ENCODE peak calls at places on chromosomes 4 and X, in five cellular contexts. One of them, this sample, is unnamed. For H3K4me1, the result is how much of the 10 kb centered on the place peaks cover.

GRCh38 chr4:43133566-43133965 is 241.1 kb downstream of the GRXCR1 start:
- DNase-seq in heart left ventricle: no peak
- DNase-seq in tibial nerve: no peak
- DNase-seq in left lung: no peak
- DNase-seq in stomach: no peak
- DNase-seq in this sample: no peak

GRCh38 chrX:66191563-66191962 is 27.5 kb downstream of the HEPH start:
- DNase-seq in heart left ventricle: no peak
- DNase-seq in tibial nerve: no peak
- DNase-seq in left lung: no peak
- DNase-seq in stomach: no peak
- DNase-seq in this sample: no peak

GRCh38 chr4:67020079-67020807 is 525.1 kb downstream of the CENPC start:
- DNase-seq in heart left ventricle: no peak
- DNase-seq in tibial nerve: no peak
- DNase-seq in left lung: no peak
- DNase-seq in stomach: no peak
- DNase-seq in this sample: no peak

GRCh38 chrX:109733658-109734022 is 583 bp upstream of the ACSL4 start:
- DNase-seq in heart left ventricle: no peak
- DNase-seq in tibial nerve: no peak
- DNase-seq in left lung: no peak
- DNase-seq in stomach: no peak
- DNase-seq in this sample: no peak

GRCh38 chrX:13123857-13124345 is 79.5 kb upstream of the FAM9C start:
- DNase-seq in heart left ventricle: no peak
- DNase-seq in tibial nerve: no peak
- DNase-seq in left lung: no peak
- DNase-seq in stomach: no peak
- DNase-seq in this sample: no peak

GRCh38 chr4:138275946-138276621 is 33.9 kb upstream of the SLC7A11 start:
- DNase-seq in heart left ventricle: no peak
- DNase-seq in tibial nerve: no peak
- DNase-seq in left lung: no peak
- DNase-seq in stomach: no peak
- DNase-seq in this sample: no peak

GRCh38 chrX:106510713-106511411 is 100.9 kb upstream of the RADX start:
- DNase-seq in heart left ventricle: no peak
- DNase-seq in tibial nerve: no peak
- DNase-seq in left lung: no peak
- DNase-seq in stomach: no peak
- DNase-seq in this sample: no peak

GRCh38 chr4:100295792-100296191 is 105.5 kb upstream of the DDIT4L start:
- DNase-seq in heart left ventricle: no peak
- DNase-seq in tibial nerve: no peak
- DNase-seq in left lung: no peak
- DNase-seq in stomach: no peak
- DNase-seq in this sample: no peak

GRCh38 chr4:112552668-112553067 is 36.7 kb upstream of the NEUROG2 start:
- DNase-seq in heart left ventricle: no peak
- DNase-seq in tibial nerve: no peak
- DNase-seq in left lung: no peak
- DNase-seq in stomach: no peak
- DNase-seq in this sample: no peak

GRCh38 chr4:140937866-140938265 is 181.7 kb upstream of the TBC1D9 start:
- DNase-seq in heart left ventricle: no peak
- DNase-seq in tibial nerve: no peak
- DNase-seq in left lung: no peak
- DNase-seq in stomach: no peak
- DNase-seq in this sample: no peak

GRCh38 chrX:120380699-120381098 is 18.8 kb downstream of the ATP1B4 start:
- DNase-seq in heart left ventricle: no peak
- DNase-seq in tibial nerve: no peak
- DNase-seq in left lung: no peak
- DNase-seq in stomach: no peak
- DNase-seq in this sample: no peak

GRCh38 chr4:141028024-141028529 is 105.2 kb downstream of the RNF150 start:
- DNase-seq in heart left ventricle: no peak
- DNase-seq in tibial nerve: no peak
- DNase-seq in left lung: no peak
- DNase-seq in stomach: no peak
- DNase-seq in this sample: no peak

GRCh38 chr4:3530663-3531254 is 1.5 kb downstream of the LRPAP1 start:
- DNase-seq in heart left ventricle: peak
- DNase-seq in tibial nerve: no peak
- DNase-seq in left lung: no peak
- DNase-seq in stomach: no peak
- DNase-seq in this sample: no peak

GRCh38 chr4:46922205-46922604 is 13.2 kb upstream of the COX7B2 start:
- DNase-seq in heart left ventricle: no peak
- DNase-seq in tibial nerve: no peak
- DNase-seq in left lung: no peak
- DNase-seq in stomach: no peak
- DNase-seq in this sample: no peak

GRCh38 chr4:88382621-88383020 is 4.0 kb downstream of the HERC6 start:
- DNase-seq in heart left ventricle: no peak
- DNase-seq in tibial nerve: no peak
- DNase-seq in left lung: no peak
- DNase-seq in stomach: no peak
- DNase-seq in this sample: no peak
- H3K4me3 ChIP-seq in heart left ventricle: no peak
- H3K4me3 ChIP-seq in tibial nerve: no peak
- H3K4me3 ChIP-seq in left lung: no peak
- H3K4me3 ChIP-seq in stomach: no peak
- H3K4me3 ChIP-seq in this sample: no peak

DNA sequence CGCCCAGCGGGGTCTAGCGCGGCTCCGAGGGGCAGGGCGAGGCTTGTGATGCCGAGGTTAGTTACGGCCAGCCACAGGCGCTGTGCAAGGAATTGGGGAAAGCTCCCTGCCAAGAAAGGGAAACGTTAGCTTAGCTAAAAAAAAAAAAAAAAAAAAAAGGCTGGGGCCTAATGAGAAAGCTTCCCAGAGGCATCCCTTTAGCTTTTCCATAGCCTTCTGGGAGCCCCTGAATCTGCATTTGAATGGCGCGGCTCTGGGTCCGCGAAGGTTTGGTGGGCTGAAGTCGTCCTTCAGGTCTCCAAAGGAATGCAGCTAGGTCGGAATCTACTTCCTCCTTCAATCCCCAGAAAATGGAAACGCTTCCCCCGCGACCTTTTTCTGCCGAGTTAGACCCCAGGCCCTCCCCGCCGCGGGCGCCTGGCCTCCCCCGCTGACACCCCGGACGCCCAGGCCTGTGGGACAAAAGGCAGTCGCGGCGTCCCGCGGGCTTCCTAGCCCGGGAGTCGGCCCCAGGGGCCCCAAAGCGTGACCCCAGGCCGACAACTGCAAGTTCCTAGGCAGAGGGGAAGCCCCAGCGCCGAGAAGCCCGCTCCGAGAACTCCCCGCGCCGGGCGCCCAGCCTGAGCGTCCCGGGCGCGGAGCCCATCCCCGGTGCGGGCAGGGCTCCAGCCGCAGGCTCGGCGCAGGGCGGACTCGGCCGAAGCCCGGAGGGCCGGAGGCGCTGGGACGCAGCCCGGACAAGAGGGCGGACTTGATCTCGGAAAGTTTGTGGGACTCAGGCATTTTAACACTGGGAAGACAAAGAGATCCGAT is 598 bp upstream of the FAT1 start:
- DNase-seq in heart left ventricle: peak
- DNase-seq in tibial nerve: no peak
- DNase-seq in left lung: peak
- DNase-seq in stomach: peak
- DNase-seq in this sample: peak
- H3K27ac ChIP-seq in heart left ventricle: peak
- H3K27ac ChIP-seq in tibial nerve: peak
- H3K27ac ChIP-seq in left lung: peak
- H3K27ac ChIP-seq in stomach: peak
- H3K27ac ChIP-seq in this sample: peak

DNA sequence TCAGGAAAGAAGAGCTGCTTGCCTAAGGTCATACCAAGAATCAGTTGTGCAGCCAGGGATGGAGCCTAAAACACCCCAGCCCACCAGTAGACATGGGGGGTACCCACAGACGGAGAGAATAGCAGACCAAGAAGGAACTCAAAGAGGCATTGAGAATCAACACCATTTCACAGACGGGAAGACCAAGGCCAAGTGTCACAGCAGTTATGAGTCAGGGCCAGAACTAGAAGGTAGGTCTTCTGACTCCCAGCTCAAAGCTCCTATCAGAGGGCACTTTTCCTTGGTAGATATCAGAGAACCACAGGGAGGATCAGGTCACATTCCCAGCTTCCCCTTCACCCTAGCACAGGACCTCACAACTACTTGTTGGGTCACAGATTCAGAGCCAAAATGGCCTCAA is 14.5 kb downstream of the OTUD5 start:
- DNase-seq in heart left ventricle: no peak
- DNase-seq in tibial nerve: no peak
- DNase-seq in left lung: no peak
- DNase-seq in stomach: no peak
- DNase-seq in this sample: no peak
- H3K4me1 ChIP-seq in heart left ventricle: under half
- H3K4me1 ChIP-seq in tibial nerve: under half
- H3K4me1 ChIP-seq in left lung: under half
- H3K4me1 ChIP-seq in stomach: half or more
- H3K4me1 ChIP-seq in this sample: under half

GRCh38 chrX:28585767-28586166 is 1.5 kb upstream of the IL1RAPL1 start:
- DNase-seq in heart left ventricle: no peak
- DNase-seq in tibial nerve: no peak
- DNase-seq in left lung: no peak
- DNase-seq in stomach: no peak
- DNase-seq in this sample: no peak
- H3K4me3 ChIP-seq in heart left ventricle: peak
- H3K4me3 ChIP-seq in tibial nerve: no peak
- H3K4me3 ChIP-seq in left lung: no peak
- H3K4me3 ChIP-seq in stomach: no peak
- H3K4me3 ChIP-seq in this sample: peak

GRCh38 chr4:189941005-189941450 is 356 bp downstream of the FRG1 start:
- DNase-seq in heart left ventricle: peak
- DNase-seq in tibial nerve: no peak
- DNase-seq in left lung: no peak
- DNase-seq in stomach: no peak
- DNase-seq in this sample: no peak
- H3K27ac ChIP-seq in heart left ventricle: peak
- H3K27ac ChIP-seq in tibial nerve: peak
- H3K27ac ChIP-seq in left lung: peak
- H3K27ac ChIP-seq in stomach: peak
- H3K27ac ChIP-seq in this sample: peak

DNA sequence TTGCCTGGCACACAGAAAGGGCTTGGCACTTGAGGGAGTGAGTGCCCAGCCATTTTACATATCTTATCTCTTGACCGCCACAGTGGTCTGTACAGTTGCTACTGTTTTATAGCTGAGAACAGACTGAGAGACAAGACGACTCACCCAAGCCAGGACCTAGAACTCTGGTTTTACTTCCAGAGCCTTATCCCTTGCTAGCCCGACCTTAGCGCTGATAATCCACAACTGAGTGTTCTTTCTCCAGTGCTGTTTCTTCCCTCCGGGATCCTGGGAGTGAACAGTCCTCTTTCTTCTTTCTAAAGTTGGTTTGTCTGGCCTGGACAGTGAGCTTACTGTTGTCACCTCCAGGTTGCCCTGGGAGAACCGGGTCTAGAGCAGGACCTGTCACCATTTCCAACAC is 52.5 kb upstream of the TADA2B start:
- DNase-seq in heart left ventricle: no peak
- DNase-seq in tibial nerve: no peak
- DNase-seq in left lung: no peak
- DNase-seq in stomach: no peak
- DNase-seq in this sample: no peak
- H3K4me1 ChIP-seq in heart left ventricle: under half
- H3K4me1 ChIP-seq in tibial nerve: under half
- H3K4me1 ChIP-seq in left lung: half or more
- H3K4me1 ChIP-seq in stomach: half or more
- H3K4me1 ChIP-seq in this sample: half or more

GRCh38 chr4:91233164-91233563 is 1070.6 kb upstream of the GRID2 start:
- DNase-seq in heart left ventricle: no peak
- DNase-seq in tibial nerve: no peak
- DNase-seq in left lung: no peak
- DNase-seq in stomach: no peak
- DNase-seq in this sample: no peak
- H3K4me3 ChIP-seq in heart left ventricle: no peak
- H3K4me3 ChIP-seq in tibial nerve: no peak
- H3K4me3 ChIP-seq in left lung: no peak
- H3K4me3 ChIP-seq in stomach: no peak
- H3K4me3 ChIP-seq in this sample: no peak

GRCh38 chrX:41087219-41087618 is 2.0 kb downstream of the USP9X start:
- DNase-seq in heart left ventricle: no peak
- DNase-seq in tibial nerve: no peak
- DNase-seq in left lung: no peak
- DNase-seq in stomach: no peak
- DNase-seq in this sample: no peak
- H3K27ac ChIP-seq in heart left ventricle: no peak
- H3K27ac ChIP-seq in tibial nerve: no peak
- H3K27ac ChIP-seq in left lung: peak
- H3K27ac ChIP-seq in stomach: peak
- H3K27ac ChIP-seq in this sample: peak

GRCh38 chr4:101795704-101796103 is 5.2 kb downstream of the BANK1 start:
- DNase-seq in heart left ventricle: no peak
- DNase-seq in tibial nerve: no peak
- DNase-seq in left lung: no peak
- DNase-seq in stomach: no peak
- DNase-seq in this sample: no peak
- H3K4me1 ChIP-seq in heart left ventricle: under half
- H3K4me1 ChIP-seq in tibial nerve: under half
- H3K4me1 ChIP-seq in left lung: under half
- H3K4me1 ChIP-seq in stomach: under half
- H3K4me1 ChIP-seq in this sample: under half

This sample was measured in psoas muscle.